ENCODE peak calls at places on chromosomes 12 and 14, in six cellular contexts. M, C, Y, U, V and K are unnamed samples.

GRCh38 chr14:57009585-57010515 is 199.6 kb upstream of the OTX2 start:
- DNase-seq in U (no peak), C (no peak), M (no peak), V (no peak), Y (no peak), K (no peak)

GRCh38 chr12:123071401-123072304 is 79.2 kb downstream of the PITPNM2 start:
- DNase-seq in U (no peak), Y (no peak), V (no peak), M (no peak), C (no peak), K (no peak)

GRCh38 chr12:101566318-101566717 is 28.5 kb upstream of the MYBPC1 start:
- DNase-seq in Y (no peak), C (no peak), M (no peak), V (no peak), U (no peak), K (no peak)

GRCh38 chr14:85221832-85222231 is 308.1 kb upstream of the FLRT2 start:
- DNase-seq in U (no peak), M (no peak), C (no peak), V (no peak), Y (no peak), K (no peak)

GRCh38 chr12:60494249-60494648 is 898.4 kb downstream of the SLC16A7 start:
- DNase-seq in M (peak), C (peak), U (peak), Y (no peak), V (no peak), K (peak)

GRCh38 chr14:91127924-91128323 is 14.1 kb downstream of the DGLUCY start:
- DNase-seq in U (no peak), M (no peak), V (no peak), Y (no peak), C (no peak), K (no peak)

GRCh38 chr12:123143753-123144461 is 7.0 kb downstream of the PITPNM2 start:
- DNase-seq in M (no peak), U (no peak), V (no peak), Y (no peak), C (no peak), K (no peak)

GRCh38 chr14:23008836-23009235 is 1.1 kb downstream of the C14orf93 start:
- DNase-seq in V (no peak), U (peak), M (peak), C (no peak), Y (no peak), K (peak)

GRCh38 chr14:90060965-90061848 is 587 bp upstream of the KCNK13 start:
- DNase-seq in V (no peak), M (no peak), U (peak), C (no peak), Y (no peak), K (no peak)

GRCh38 chr14:21191809-21192446 is 36.1 kb upstream of the OR5AU1 start:
- DNase-seq in U (peak), Y (peak), V (no peak), C (peak), M (peak), K (no peak)

GRCh38 chr12:27456618-27457017 is 10.1 kb downstream of the SMCO2 start:
- DNase-seq in U (no peak), Y (no peak), M (no peak), C (no peak), V (no peak), K (no peak)

GRCh38 chr14:23704890-23705289 is 68.7 kb downstream of the DHRS2 start:
- DNase-seq in V (no peak), M (no peak), U (no peak), C (no peak), Y (no peak), K (peak)

GRCh38 chr12:52568111-52568510 is 5.5 kb downstream of the KRT74 start:
- DNase-seq in C (no peak), U (no peak), M (no peak), Y (no peak), V (no peak), K (no peak)

GRCh38 chr12:3810540-3810939 is 57.6 kb upstream of the CRACR2A start:
- DNase-seq in C (no peak), M (no peak), U (no peak), V (no peak), Y (no peak), K (no peak)

GRCh38 chr14:103696466-103697071 is 18.7 kb downstream of the XRCC3 start:
- DNase-seq in V (no peak), M (no peak), Y (no peak), C (peak), U (no peak), K (peak)

GRCh38 chr14:100815478-100816285 is 10.2 kb upstream of the MEG3 start:
- DNase-seq in U (no peak), V (no peak), Y (no peak), C (peak), M (no peak), K (peak)

GRCh38 chr12:6534914-6535696 is 788 bp downstream of the GAPDH start:
- DNase-seq in Y (peak), V (peak), U (peak), C (peak), M (peak), K (peak)

DNA sequence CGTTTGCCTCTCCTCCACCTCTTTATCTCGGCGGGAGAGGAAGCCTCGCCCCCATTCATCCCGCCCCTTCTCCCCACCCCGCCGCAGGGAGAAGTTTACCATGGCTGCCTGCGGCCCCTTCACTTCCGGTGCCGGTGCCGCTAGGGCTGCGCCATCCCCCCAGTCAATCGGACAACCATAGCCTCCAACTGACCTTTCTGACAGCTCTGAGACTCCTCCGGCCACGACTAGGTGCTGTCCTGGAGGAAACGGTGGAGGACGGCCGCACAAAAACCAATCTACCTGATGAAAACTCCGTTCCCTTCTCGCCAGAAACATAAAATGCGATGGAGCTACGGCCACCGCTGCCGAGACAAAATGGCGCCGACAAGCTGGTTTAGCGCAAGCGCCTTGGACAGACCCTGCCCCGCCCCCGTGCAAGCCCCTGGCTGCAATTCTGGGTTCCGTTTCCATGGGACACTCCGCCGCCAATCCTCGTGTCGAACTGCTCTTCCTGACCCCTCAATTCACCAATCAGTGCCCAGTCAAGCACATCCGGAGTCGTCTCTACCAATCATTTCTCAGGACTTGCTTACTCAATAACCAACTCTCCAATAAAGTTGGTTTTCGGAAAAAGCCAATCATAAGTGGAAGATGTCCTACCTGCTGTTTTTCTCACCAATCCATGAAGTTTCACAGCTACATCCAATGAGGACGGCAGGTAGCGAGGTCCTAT is 436 bp upstream of the ARID4A start:
- DNase-seq in V (peak), C (peak), U (peak), Y (peak), M (peak), K (peak)
- TF ChIP-seq CTCF in V (no peak), C (no peak), U (no peak), Y (no peak), M (no peak), K (peak)

DNA sequence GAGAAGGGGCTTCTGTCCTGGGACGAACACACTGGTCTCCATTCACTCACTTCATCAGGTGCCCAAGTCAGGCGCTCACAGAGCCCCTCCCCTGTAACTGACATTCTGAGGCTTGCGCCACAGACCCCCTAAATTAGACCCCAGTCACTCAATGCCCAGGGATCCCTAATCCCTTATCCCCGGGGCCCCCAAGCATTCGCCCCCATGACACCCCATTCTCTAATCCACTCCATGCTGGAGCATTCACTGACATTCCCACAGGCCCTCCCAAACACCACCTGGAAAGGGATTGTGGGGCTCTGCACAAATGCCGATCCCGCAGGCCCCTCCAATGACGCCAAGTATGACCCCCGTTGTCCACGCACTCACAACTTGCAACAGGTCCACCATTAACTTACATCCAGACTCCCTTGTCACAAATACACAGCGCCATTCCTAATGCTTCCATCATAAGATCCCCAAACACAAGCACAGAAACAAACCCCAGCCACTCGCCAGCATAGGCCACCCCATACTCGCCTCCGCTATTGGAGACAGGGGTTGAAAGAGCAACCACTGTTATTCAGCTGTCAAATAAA is 1.5 kb downstream of the ZNF605 start:
- DNase-seq in C (no peak), M (no peak), V (no peak), U (no peak), Y (no peak), K (peak)
- H3K4me3 ChIP-seq in C (peak), M (no peak), V (peak), U (no peak), Y (no peak), K (peak)

GRCh38 chr14:94906577-94906976 is 136.7 kb upstream of the GSC start:
- DNase-seq in Y (no peak), M (no peak), U (no peak), C (no peak), V (no peak), K (no peak)
- TF ChIP-seq CTCF in Y (no peak), M (no peak), U (no peak), C (no peak), V (no peak), K (no peak)

GRCh38 chr14:77273796-77274195 is 2.8 kb upstream of the NGB start:
- DNase-seq in Y (no peak), M (no peak), U (no peak), C (no peak), V (no peak), K (no peak)

GRCh38 chr14:77268989-77269595 is 1.9 kb downstream of the NGB start:
- DNase-seq in V (no peak), U (no peak), C (no peak), Y (no peak), M (peak), K (no peak)

GRCh38 chr14:77272261-77272660 is 1.3 kb upstream of the NGB start:
- DNase-seq in C (no peak), U (no peak), M (no peak), Y (no peak), V (no peak), K (no peak)

GRCh38 chr14:77270361-77271112 is 469 bp downstream of the NGB start:
- DNase-seq in Y (no peak), M (no peak), V (no peak), U (no peak), C (no peak), K (no peak)

DNA sequence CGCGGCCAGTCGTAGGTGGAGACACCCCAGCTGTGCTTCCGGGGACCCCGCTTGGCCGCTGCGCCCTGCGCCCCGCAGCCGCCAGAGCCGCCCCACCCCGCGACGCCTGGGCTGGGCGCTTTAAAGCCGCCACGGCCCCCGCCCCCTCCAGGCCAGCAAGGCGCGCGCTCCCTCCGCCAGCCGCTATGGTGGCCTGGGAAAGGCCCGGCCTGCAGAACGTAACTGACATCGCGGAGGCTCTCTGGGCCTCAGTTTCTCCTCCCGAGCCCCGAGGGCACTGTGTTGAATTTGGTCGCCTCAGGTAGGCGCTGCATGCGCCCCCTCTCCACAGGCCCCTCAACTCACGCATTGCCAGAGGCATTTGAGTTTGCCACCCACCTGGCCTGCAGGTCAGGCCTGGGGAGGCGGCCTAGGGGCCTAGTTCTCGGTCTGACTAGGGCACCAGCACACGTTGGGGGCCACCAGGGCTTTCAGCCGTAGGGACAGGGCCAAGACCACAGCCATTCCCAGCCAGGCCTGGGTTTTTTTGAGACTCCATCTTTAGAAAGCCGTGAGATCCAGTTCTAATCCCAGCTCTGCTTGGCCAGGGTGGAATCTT is at the start of gene NGB:
- DNase-seq in M (no peak), C (no peak), U (no peak), Y (no peak), V (no peak), K (no peak)
- H3K4me3 ChIP-seq in M (no peak), C (no peak), U (no peak), Y (no peak), V (no peak), K (no peak)